ENCODE peak calls at places on chromosomes 2 and 18, in six cellular contexts. One of them, this sample, is unnamed.

GRCh38 chr2:148524519-148524919 is 120.0 kb upstream of the EPC2 start:
- DNase-seq in activated CD4-positive, alpha-beta T cell treated with anti-CD3 and anti-CD28 coated beads, Interleukin-2, amount 50 U/mL, for 48 hours: peak
- DNase-seq in SJSA1: no peak
- DNase-seq in body of pancreas: no peak
- DNase-seq in stimulated activated naive CD8-positive, alpha-beta T cell treated with anti-CD3 and anti-CD28 coated beads, Interleukin-15, Interleukin-2, amounts not matched to agents 100 U/mL and 50 U/mL, for 24 hours: no peak
- DNase-seq in K562: no peak
- DNase-seq in this sample: no peak

GRCh38 chr2:1032030-1032429 is 81.4 kb downstream of the SNTG2 start:
- DNase-seq in activated CD4-positive, alpha-beta T cell treated with anti-CD3 and anti-CD28 coated beads, Interleukin-2, amount 50 U/mL, for 48 hours: peak
- DNase-seq in SJSA1: no peak
- DNase-seq in body of pancreas: no peak
- DNase-seq in stimulated activated naive CD8-positive, alpha-beta T cell treated with anti-CD3 and anti-CD28 coated beads, Interleukin-15, Interleukin-2, amounts not matched to agents 100 U/mL and 50 U/mL, for 24 hours: peak
- DNase-seq in K562: no peak
- DNase-seq in this sample: no peak

GRCh38 chr2:28590496-28591301 is 94.8 kb downstream of the PLB1 start:
- DNase-seq in activated CD4-positive, alpha-beta T cell treated with anti-CD3 and anti-CD28 coated beads, Interleukin-2, amount 50 U/mL, for 48 hours: no peak
- DNase-seq in SJSA1: no peak
- DNase-seq in body of pancreas: no peak
- DNase-seq in stimulated activated naive CD8-positive, alpha-beta T cell treated with anti-CD3 and anti-CD28 coated beads, Interleukin-15, Interleukin-2, amounts not matched to agents 100 U/mL and 50 U/mL, for 24 hours: no peak
- DNase-seq in K562: no peak
- DNase-seq in this sample: no peak

GRCh38 chr18:58758606-58759005 is 87.3 kb downstream of the MALT1 start:
- DNase-seq in activated CD4-positive, alpha-beta T cell treated with anti-CD3 and anti-CD28 coated beads, Interleukin-2, amount 50 U/mL, for 48 hours: no peak
- DNase-seq in SJSA1: peak
- DNase-seq in body of pancreas: no peak
- DNase-seq in stimulated activated naive CD8-positive, alpha-beta T cell treated with anti-CD3 and anti-CD28 coated beads, Interleukin-15, Interleukin-2, amounts not matched to agents 100 U/mL and 50 U/mL, for 24 hours: no peak
- DNase-seq in K562: no peak
- DNase-seq in this sample: no peak

GRCh38 chr2:70469435-70469834 is 84.2 kb downstream of the TGFA start:
- DNase-seq in activated CD4-positive, alpha-beta T cell treated with anti-CD3 and anti-CD28 coated beads, Interleukin-2, amount 50 U/mL, for 48 hours: no peak
- DNase-seq in SJSA1: no peak
- DNase-seq in body of pancreas: no peak
- DNase-seq in stimulated activated naive CD8-positive, alpha-beta T cell treated with anti-CD3 and anti-CD28 coated beads, Interleukin-15, Interleukin-2, amounts not matched to agents 100 U/mL and 50 U/mL, for 24 hours: no peak
- DNase-seq in K562: no peak
- DNase-seq in this sample: no peak

GRCh38 chr2:240932724-240933047 is 26.6 kb downstream of the CROCC2 start:
- DNase-seq in activated CD4-positive, alpha-beta T cell treated with anti-CD3 and anti-CD28 coated beads, Interleukin-2, amount 50 U/mL, for 48 hours: no peak
- DNase-seq in SJSA1: peak
- DNase-seq in body of pancreas: no peak
- DNase-seq in stimulated activated naive CD8-positive, alpha-beta T cell treated with anti-CD3 and anti-CD28 coated beads, Interleukin-15, Interleukin-2, amounts not matched to agents 100 U/mL and 50 U/mL, for 24 hours: no peak
- DNase-seq in K562: no peak
- DNase-seq in this sample: no peak

GRCh38 chr2:236872971-236873370 is 212.7 kb upstream of the COPS8 start:
- DNase-seq in activated CD4-positive, alpha-beta T cell treated with anti-CD3 and anti-CD28 coated beads, Interleukin-2, amount 50 U/mL, for 48 hours: no peak
- DNase-seq in SJSA1: peak
- DNase-seq in body of pancreas: no peak
- DNase-seq in stimulated activated naive CD8-positive, alpha-beta T cell treated with anti-CD3 and anti-CD28 coated beads, Interleukin-15, Interleukin-2, amounts not matched to agents 100 U/mL and 50 U/mL, for 24 hours: no peak
- DNase-seq in K562: no peak
- DNase-seq in this sample: no peak

GRCh38 chr2:237299897-237300296 is 114.1 kb downstream of the COL6A3 start:
- DNase-seq in activated CD4-positive, alpha-beta T cell treated with anti-CD3 and anti-CD28 coated beads, Interleukin-2, amount 50 U/mL, for 48 hours: no peak
- DNase-seq in SJSA1: peak
- DNase-seq in body of pancreas: no peak
- DNase-seq in stimulated activated naive CD8-positive, alpha-beta T cell treated with anti-CD3 and anti-CD28 coated beads, Interleukin-15, Interleukin-2, amounts not matched to agents 100 U/mL and 50 U/mL, for 24 hours: no peak
- DNase-seq in K562: no peak
- DNase-seq in this sample: peak

GRCh38 chr2:100554788-100555407 is 7.9 kb upstream of the PDCL3 start:
- DNase-seq in activated CD4-positive, alpha-beta T cell treated with anti-CD3 and anti-CD28 coated beads, Interleukin-2, amount 50 U/mL, for 48 hours: peak
- DNase-seq in SJSA1: no peak
- DNase-seq in body of pancreas: no peak
- DNase-seq in stimulated activated naive CD8-positive, alpha-beta T cell treated with anti-CD3 and anti-CD28 coated beads, Interleukin-15, Interleukin-2, amounts not matched to agents 100 U/mL and 50 U/mL, for 24 hours: peak
- DNase-seq in K562: peak
- DNase-seq in this sample: no peak

GRCh38 chr2:222915092-222915957 is 54.5 kb downstream of the ACSL3 start:
- DNase-seq in activated CD4-positive, alpha-beta T cell treated with anti-CD3 and anti-CD28 coated beads, Interleukin-2, amount 50 U/mL, for 48 hours: no peak
- DNase-seq in SJSA1: no peak
- DNase-seq in body of pancreas: no peak
- DNase-seq in stimulated activated naive CD8-positive, alpha-beta T cell treated with anti-CD3 and anti-CD28 coated beads, Interleukin-15, Interleukin-2, amounts not matched to agents 100 U/mL and 50 U/mL, for 24 hours: no peak
- DNase-seq in K562: no peak
- DNase-seq in this sample: no peak

GRCh38 chr2:37881397-37881796 is 43.7 kb upstream of the RMDN2 start:
- DNase-seq in activated CD4-positive, alpha-beta T cell treated with anti-CD3 and anti-CD28 coated beads, Interleukin-2, amount 50 U/mL, for 48 hours: no peak
- DNase-seq in SJSA1: no peak
- DNase-seq in body of pancreas: no peak
- DNase-seq in stimulated activated naive CD8-positive, alpha-beta T cell treated with anti-CD3 and anti-CD28 coated beads, Interleukin-15, Interleukin-2, amounts not matched to agents 100 U/mL and 50 U/mL, for 24 hours: no peak
- DNase-seq in K562: no peak
- DNase-seq in this sample: no peak

GRCh38 chr2:135662088-135662487 is 79.6 kb upstream of the UBXN4 start:
- DNase-seq in activated CD4-positive, alpha-beta T cell treated with anti-CD3 and anti-CD28 coated beads, Interleukin-2, amount 50 U/mL, for 48 hours: no peak
- DNase-seq in SJSA1: no peak
- DNase-seq in body of pancreas: no peak
- DNase-seq in stimulated activated naive CD8-positive, alpha-beta T cell treated with anti-CD3 and anti-CD28 coated beads, Interleukin-15, Interleukin-2, amounts not matched to agents 100 U/mL and 50 U/mL, for 24 hours: no peak
- DNase-seq in K562: peak
- DNase-seq in this sample: no peak

GRCh38 chr2:240782886-240783818 is 36.9 kb downstream of the KIF1A start:
- DNase-seq in activated CD4-positive, alpha-beta T cell treated with anti-CD3 and anti-CD28 coated beads, Interleukin-2, amount 50 U/mL, for 48 hours: no peak
- DNase-seq in SJSA1: no peak
- DNase-seq in body of pancreas: no peak
- DNase-seq in stimulated activated naive CD8-positive, alpha-beta T cell treated with anti-CD3 and anti-CD28 coated beads, Interleukin-15, Interleukin-2, amounts not matched to agents 100 U/mL and 50 U/mL, for 24 hours: no peak
- DNase-seq in K562: no peak
- DNase-seq in this sample: no peak

This sample was measured in HFF-Myc.